ENCODE peak calls at places on chromosomes 13 and 19, in eight cellular contexts. R is non-pigmented ciliary epithelial cell; W is Caki2; E is Ammon's horn; U is effector memory CD8-positive, alpha-beta T cell; S is activated CD4-positive, alpha-beta T cell treated with anti-CD3 and anti-CD28 coated beads for 36 hours; X is activated T-cell treated with anti-CD3 and anti-CD28 coated beads, Interleukin-2, amount 50 U/mL, for 48 hours; O is omental fat pad. L is an unnamed sample.
A peak's percentile ranks its signal among the peaks of the same experiment; 100 is the strongest.

GRCh38 chr19:55241935-55242464 is 13.4 kb upstream of the TMEM86B start:
- DNase-seq in U (no peak), W (no peak), O (no peak), X (no peak), R (no peak), E (no peak), S (no peak), L (no peak)

GRCh38 chr13:111480503-111480902 is 160.1 kb downstream of the TEX29 start:
- DNase-seq in U (no peak), R (no peak), S (no peak), O (no peak), E (no peak), X (no peak), W (no peak), L (no peak)

GRCh38 chr19:13629687-13630357 is 123.5 kb upstream of the CACNA1A start:
- DNase-seq in X (peak; percentile 17), E (no peak), R (no peak), O (no peak), S (peak; percentile 9), W (peak; percentile 75), U (no peak), L (peak; percentile 57)

GRCh38 chr13:80132741-80133601 is 208.0 kb downstream of the SPRY2 start:
- DNase-seq in R (no peak), E (peak; percentile 92), X (no peak), U (no peak), O (no peak), S (no peak), W (peak; percentile 13), L (peak; percentile 74)

GRCh38 chr19:46296722-46297431 is at the start of gene HIF3A:
- DNase-seq in S (peak; percentile 13), X (no peak), E (peak; percentile 84), R (peak; percentile 32), O (no peak), U (no peak), W (no peak), L (no peak)

GRCh38 chr13:41981961-41982723 is 21.2 kb upstream of the VWA8 start:
- DNase-seq in X (no peak), O (no peak), S (no peak), W (no peak), U (no peak), R (no peak), E (no peak), L (peak; percentile 17)

GRCh38 chr13:34037636-34038325 is 219.8 kb downstream of the RFC3 start:
- DNase-seq in E (peak; percentile 8), R (no peak), S (no peak), O (no peak), U (no peak), X (no peak), W (no peak), L (no peak)

GRCh38 chr19:54030895-54031586 is 32.7 kb downstream of the VSTM1 start:
- DNase-seq in O (no peak), E (no peak), R (no peak), X (no peak), W (no peak), S (no peak), U (no peak), L (peak; percentile 51)

GRCh38 chr13:105972306-105972721 is 563.1 kb downstream of the EFNB2 start:
- DNase-seq in U (no peak), X (no peak), E (peak; percentile 11), O (no peak), R (no peak), S (no peak), W (no peak), L (no peak)

GRCh38 chr13:28754698-28755545 is 36.2 kb upstream of the SLC46A3 start:
- DNase-seq in E (no peak), R (no peak), O (no peak), S (peak; percentile 8), W (no peak), X (no peak), U (no peak), L (peak; percentile 15)

GRCh38 chr19:50202962-50203280 is 501 bp upstream of the MYH14 start:
- DNase-seq in X (no peak), O (no peak), S (no peak), U (no peak), R (no peak), W (no peak), E (no peak), L (no peak)

GRCh38 chr19:13692096-13692495 is 72.2 kb upstream of the MRI1 start:
- DNase-seq in W (peak; percentile 33), X (no peak), U (no peak), R (no peak), S (peak; percentile 6), E (peak; percentile 79), O (no peak), L (peak; percentile 85)

GRCh38 chr13:46687810-46688209 is 109.2 kb downstream of the ESD start:
- DNase-seq in S (peak; percentile 30), X (no peak), O (no peak), U (no peak), W (peak; percentile 22), R (no peak), E (no peak), L (peak; percentile 46)

GRCh38 chr13:20801704-20802103 is 27.9 kb upstream of the EEF1AKMT1 start:
- DNase-seq in U (no peak), W (no peak), O (no peak), E (no peak), R (no peak), S (no peak), X (no peak), L (no peak)

L was measured in fibroblast of the aortic adventitia.